ENCODE peak calls at places on chromosomes 12 and 14, in ten cellular contexts. C is MM.1S; U is psoas muscle; H is heart left ventricle; I is neuronal stem cell; E is CD8-positive, alpha-beta memory T cell; M is foreskin keratinocyte; B is NT2/D1; R is IMR-90; S is HepG2. F is an unnamed sample.
A peak's percentile ranks its signal among the peaks of the same experiment; 100 is the strongest.

GRCh38 chr14:89909586-89909985 is 44.9 kb downstream of the EFCAB11 start:
- DNase-seq in C (no peak), U (no peak), H (no peak), I (no peak), E (no peak), M (no peak), B (no peak), R (no peak), S (no peak), F (no peak)

GRCh38 chr12:120007272-120007671 is 18.2 kb downstream of the BICDL1 start:
- DNase-seq in C (no peak), U (no peak), H (no peak), I (no peak), E (peak; percentile 54), M (no peak), B (no peak), R (no peak), S (no peak), F (no peak)

GRCh38 chr12:124992874-124993567 is 424 bp upstream of the BRI3BP start:
- DNase-seq in C (peak; percentile 81), U (no peak), H (peak; percentile 52), I (peak; percentile 69), E (peak; percentile 77), M (peak; percentile 73), B (peak; percentile 93), R (peak; percentile 24), S (peak; percentile 91), F (peak; percentile 97)

GRCh38 chr12:93741741-93742085 is 64.5 kb downstream of the CRADD start:
- DNase-seq in C (no peak), U (no peak), H (peak; percentile 31), I (peak; percentile 30), E (no peak), M (peak; percentile 17), B (no peak), R (no peak), S (peak; percentile 4), F (peak; percentile 97)

GRCh38 chr12:89571481-89572190 is 45.8 kb upstream of the POC1B start:
- DNase-seq in C (no peak), U (no peak), H (no peak), I (no peak), E (no peak), M (peak; percentile 58), B (no peak), R (peak; percentile 52), S (no peak), F (no peak)

GRCh38 chr14:52789118-52789517 is 2.3 kb downstream of the GNPNAT1 start:
- DNase-seq in C (no peak), U (no peak), H (no peak), I (no peak), E (no peak), M (no peak), B (no peak), R (no peak), S (no peak), F (no peak)

GRCh38 chr12:130775953-130776856 is 60.1 kb upstream of the RIMBP2 start:
- DNase-seq in C (no peak), U (no peak), H (peak; percentile 32), I (no peak), E (no peak), M (peak; percentile 72), B (no peak), R (peak; percentile 88), S (peak; percentile 97), F (peak; percentile 85)

GRCh38 chr12:103952497-103952896 is 13.2 kb upstream of the TDG start:
- DNase-seq in C (no peak), U (no peak), H (no peak), I (no peak), E (no peak), M (no peak), B (no peak), R (no peak), S (no peak), F (no peak)

GRCh38 chr14:60637490-60638452 is 11.5 kb downstream of the SIX1 start:
- DNase-seq in C (no peak), U (peak; percentile 74), H (no peak), I (peak; percentile 59), E (no peak), M (no peak), B (no peak), R (peak; percentile 53), S (no peak), F (peak; percentile 82)

GRCh38 chr12:110317921-110318320 is 36.9 kb downstream of the ATP2A2 start:
- DNase-seq in C (no peak), U (no peak), H (no peak), I (no peak), E (no peak), M (peak; percentile 61), B (no peak), R (peak; percentile 68), S (no peak), F (no peak)

GRCh38 chr14:71115306-71115705 is 208.0 kb downstream of the PCNX1 start:
- DNase-seq in C (no peak), U (no peak), H (no peak), I (no peak), E (no peak), M (peak; percentile 84), B (no peak), R (no peak), S (no peak), F (no peak)
- H3K4me1 ChIP-seq in C (no peaks in the 10 kb centered on the region), U (no peaks in the 10 kb centered on the region), H (no peaks in the 10 kb centered on the region), I (peaks cover 8% of the 10 kb centered on the region), E (no peaks in the 10 kb centered on the region), M (peaks cover 33% of the 10 kb centered on the region), B (no peaks in the 10 kb centered on the region), R (peaks cover 12% of the 10 kb centered on the region), S (peaks cover 56% of the 10 kb centered on the region), F (peaks cover 7% of the 10 kb centered on the region)

DNA sequence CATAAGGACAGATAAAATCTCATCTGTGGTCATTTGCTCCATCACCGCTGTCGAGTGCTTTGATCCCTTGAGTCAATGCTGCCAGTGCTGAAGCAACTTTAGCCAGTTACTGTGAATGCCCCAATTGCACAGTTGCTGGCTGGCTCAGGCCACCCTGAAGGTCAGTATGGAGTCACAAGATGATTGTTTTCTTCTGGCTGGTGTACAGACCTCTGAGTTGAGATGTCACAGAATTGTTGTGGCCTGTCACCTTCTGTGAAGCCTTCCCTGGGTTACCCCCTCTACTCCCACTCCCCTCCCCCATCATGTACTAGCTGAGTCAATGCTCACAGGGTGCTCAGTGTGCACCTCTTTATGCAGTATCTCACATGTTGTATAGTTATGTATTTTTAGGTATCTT is 92.9 kb downstream of the PELI2 start:
- DNase-seq in C (no peak), U (no peak), H (no peak), I (no peak), E (no peak), M (no peak), B (no peak), R (no peak), S (no peak), F (no peak)
- H3K4me1 ChIP-seq in C (no peaks in the 10 kb centered on the region), U (peaks cover 7% of the 10 kb centered on the region), H (peaks cover 9% of the 10 kb centered on the region), I (peaks cover 14% of the 10 kb centered on the region), E (no peaks in the 10 kb centered on the region), M (no peaks in the 10 kb centered on the region), B (peaks cover 5% of the 10 kb centered on the region), R (peaks cover 2% of the 10 kb centered on the region), S (no peaks in the 10 kb centered on the region), F (peaks cover 5% of the 10 kb centered on the region)

DNA sequence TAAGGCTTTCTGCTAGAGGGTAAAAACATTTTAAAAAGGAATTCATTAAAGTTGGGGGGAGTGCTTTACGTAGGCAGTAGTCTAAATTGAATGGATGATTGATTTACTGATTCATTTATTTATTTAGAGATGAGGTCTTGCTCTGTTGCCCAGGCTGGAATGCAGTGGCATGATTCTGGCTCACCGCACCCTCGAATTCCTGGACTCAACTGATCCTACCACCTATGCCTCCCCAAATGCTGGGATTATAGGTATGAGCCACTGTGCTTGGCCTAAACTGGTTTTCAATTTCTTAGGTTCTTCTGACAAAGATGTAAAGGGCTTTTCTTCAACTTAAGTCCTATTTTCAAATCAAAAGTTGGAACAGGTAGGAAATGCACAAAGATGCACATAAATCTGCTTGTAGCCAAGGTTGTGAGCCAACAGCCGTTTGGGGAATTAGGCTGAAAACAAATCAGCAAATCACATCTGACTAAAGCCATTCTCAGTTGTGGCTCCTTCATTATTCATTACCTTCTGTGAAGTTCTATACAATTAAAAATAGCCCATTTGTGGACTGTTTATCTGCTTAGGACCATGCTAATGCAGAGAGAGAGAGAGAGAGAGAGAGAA is 218.0 kb downstream of the PPM1H start:
- DNase-seq in C (no peak), U (no peak), H (no peak), I (no peak), E (no peak), M (no peak), B (no peak), R (no peak), S (no peak), F (no peak)
- H3K4me1 ChIP-seq in C (no peaks in the 10 kb centered on the region), U (no peaks in the 10 kb centered on the region), H (peaks cover 28% of the 10 kb centered on the region), I (peaks cover 42% of the 10 kb centered on the region), E (no peaks in the 10 kb centered on the region), M (no peaks in the 10 kb centered on the region), B (peaks cover 8% of the 10 kb centered on the region), R (peaks cover 11% of the 10 kb centered on the region), S (no peaks in the 10 kb centered on the region), F (peaks cover 29% of the 10 kb centered on the region)

GRCh38 chr14:73784988-73785313 is 66.7 kb upstream of the PTGR2 start:
- DNase-seq in C (no peak), U (no peak), H (no peak), I (no peak), E (no peak), M (no peak), B (no peak), R (no peak), S (no peak), F (no peak)

GRCh38 chr14:73785336-73785833 is 66.2 kb upstream of the PTGR2 start:
- DNase-seq in C (no peak), U (no peak), H (no peak), I (peak; percentile 70), E (no peak), M (peak; percentile 65), B (no peak), R (peak; percentile 93), S (peak; percentile 50), F (peak; percentile 51)

GRCh38 chr14:73783107-73783727 is 68.4 kb upstream of the PTGR2 start:
- DNase-seq in C (no peak), U (no peak), H (no peak), I (peak; percentile 89), E (no peak), M (no peak), B (peak; percentile 44), R (no peak), S (peak; percentile 90), F (peak; percentile 67)

GRCh38 chr14:73782623-73783022 is 68.4 kb upstream of the PNMA1 start:
- DNase-seq in C (no peak), U (no peak), H (no peak), I (no peak), E (no peak), M (no peak), B (no peak), R (no peak), S (no peak), F (no peak)

DNA sequence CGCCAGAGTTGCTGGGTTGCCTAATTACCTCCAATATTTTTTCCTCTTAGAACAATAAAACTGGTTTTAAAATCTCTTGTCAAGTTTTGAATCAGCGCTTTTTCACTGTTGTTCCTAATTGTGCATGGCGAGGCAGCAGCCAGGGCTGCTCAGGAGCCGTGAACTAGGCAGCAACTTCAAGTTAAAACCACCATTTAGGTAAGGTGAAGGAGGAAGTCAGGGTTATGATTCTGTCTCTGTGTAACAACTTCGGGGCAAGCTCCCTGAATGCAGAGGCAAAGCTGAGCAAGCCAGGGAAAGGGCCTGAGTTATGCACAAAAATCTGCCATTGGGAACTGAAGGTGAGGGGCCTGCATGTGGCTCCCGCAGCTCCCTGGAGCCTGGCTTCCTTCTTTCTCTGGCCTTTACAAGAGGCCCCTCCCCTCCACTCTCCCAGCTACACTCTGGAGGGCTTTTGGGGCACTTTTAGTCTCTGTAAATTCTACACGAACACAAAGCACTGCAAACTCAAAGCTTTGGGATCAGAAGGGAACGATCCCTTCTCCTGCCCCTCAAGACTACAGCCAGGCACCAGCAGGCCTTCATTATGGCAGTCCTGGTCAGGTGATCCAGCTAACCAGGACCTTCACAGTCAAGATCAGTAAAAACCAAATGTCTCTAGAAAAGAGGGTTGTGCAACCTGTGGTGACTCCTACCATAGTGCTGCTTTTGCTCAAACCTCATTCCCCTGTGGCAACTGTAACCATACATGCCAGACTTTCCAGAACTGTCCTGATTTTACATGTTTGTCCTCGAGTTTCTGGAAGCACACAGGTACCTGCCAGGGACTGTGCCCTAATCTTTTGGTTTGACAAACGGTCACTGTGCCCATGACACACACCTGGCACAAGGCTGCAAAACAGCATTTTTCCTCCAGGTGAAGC is 67.3 kb upstream of the PTGR2 start:
- DNase-seq in C (no peak), U (no peak), H (no peak), I (no peak), E (no peak), M (peak; percentile 62), B (no peak), R (peak; percentile 70), S (no peak), F (peak; percentile 33)
- H3K4me1 ChIP-seq in C (peaks cover 7% of the 10 kb centered on the region), U (peaks cover 66% of the 10 kb centered on the region), H (peaks cover 68% of the 10 kb centered on the region), I (peaks cover 39% of the 10 kb centered on the region), E (peaks cover 51% of the 10 kb centered on the region), M (peaks cover 22% of the 10 kb centered on the region), B (peaks cover 6% of the 10 kb centered on the region), R (peaks cover 28% of the 10 kb centered on the region), S (peaks cover 53% of the 10 kb centered on the region), F (peaks cover 32% of the 10 kb centered on the region)

F was measured in GM23338.